ENCODE peak calls at places on chromosomes 3 and 15, in nine cellular contexts. D is brain microvascular endothelial cell, L is neural crest cell, Z is upper lobe of left lung, J is fibroblast of pulmonary artery, R is mammary epithelial cell, V is AG04450, X is stomach, C is GM13977. M is an unnamed sample.
A peak's percentile ranks its signal among the peaks of the same experiment; 100 is the strongest.

GRCh38 chr3:15428539-15428938 is 1.1 kb downstream of the EAF1 start:
- DNase-seq in D (peak; percentile 83), L (no peak), Z (no peak), J (peak; percentile 62), R (peak; percentile 90), V (no peak), X (no peak), C (no peak), M (no peak)

GRCh38 chr3:68876112-68876713 is 56.1 kb downstream of the TAFA4 start:
- DNase-seq in D (peak; percentile 58), L (peak; percentile 22), Z (no peak), J (peak; percentile 83), R (peak; percentile 46), V (peak; percentile 39), X (no peak), C (peak; percentile 20), M (no peak)

GRCh38 chr15:47196057-47196456 is 521.2 kb upstream of the SEMA6D start:
- DNase-seq in D (peak; percentile 82), L (peak; percentile 75), Z (peak; percentile 71), J (peak; percentile 91), R (peak; percentile 65), V (peak; percentile 77), X (peak; percentile 72), C (peak; percentile 38), M (peak; percentile 81)

GRCh38 chr3:30894521-30895289 is at the start of gene GADL1:
- DNase-seq in D (peak; percentile 23), L (peak; percentile 22), Z (peak; percentile 33), J (peak; percentile 11), R (peak; percentile 14), V (no peak), X (peak; percentile 29), C (peak; percentile 28), M (peak; percentile 42)

GRCh38 chr15:33278816-33279612 is 31.8 kb upstream of the RYR3 start:
- DNase-seq in D (peak; percentile 96), L (no peak), Z (no peak), J (peak; percentile 81), R (peak; percentile 96), V (peak; percentile 36), X (no peak), C (no peak), M (no peak)

GRCh38 chr15:81314378-81314777 is 9.6 kb downstream of the STARD5 start:
- DNase-seq in D (no peak), L (no peak), Z (no peak), J (no peak), R (no peak), V (no peak), X (no peak), C (no peak), M (no peak)

GRCh38 chr3:189288348-189289235 is 116.8 kb downstream of the TPRG1 start:
- DNase-seq in D (no peak), L (no peak), Z (no peak), J (no peak), R (no peak), V (no peak), X (no peak), C (peak; percentile 49), M (no peak)

GRCh38 chr3:112813723-112814171 is 32.9 kb downstream of the CD200R1L start:
- DNase-seq in D (no peak), L (no peak), Z (peak; percentile 42), J (peak; percentile 49), R (no peak), V (no peak), X (no peak), C (peak; percentile 24), M (no peak)

GRCh38 chr3:167066977-167067843 is 312.9 kb downstream of the ZBBX start:
- DNase-seq in D (no peak), L (no peak), Z (no peak), J (no peak), R (no peak), V (no peak), X (no peak), C (no peak), M (no peak)

GRCh38 chr3:172152869-172153268 is 113.5 kb downstream of the FNDC3B start:
- DNase-seq in D (peak; percentile 76), L (no peak), Z (no peak), J (peak; percentile 70), R (no peak), V (no peak), X (no peak), C (no peak), M (no peak)

GRCh38 chr15:89836255-89837133 is 21.8 kb upstream of the ANPEP start:
- DNase-seq in D (peak; percentile 86), L (no peak), Z (no peak), J (peak; percentile 95), R (peak; percentile 86), V (peak; percentile 84), X (no peak), C (no peak), M (no peak)

GRCh38 chr3:10192953-10193691 is 28.4 kb downstream of the IRAK2 start:
- DNase-seq in D (peak; percentile 93), L (peak; percentile 10), Z (peak; percentile 55), J (peak; percentile 89), R (peak; percentile 64), V (peak; percentile 68), X (peak; percentile 42), C (no peak), M (no peak)

GRCh38 chr15:45347033-45347432 is 31.3 kb downstream of the GATM start:
- DNase-seq in D (no peak), L (no peak), Z (peak; percentile 47), J (no peak), R (peak; percentile 23), V (no peak), X (no peak), C (no peak), M (no peak)

GRCh38 chr3:113271189-113271588 is 59.8 kb downstream of the BOC start:
- DNase-seq in D (no peak), L (no peak), Z (no peak), J (no peak), R (no peak), V (no peak), X (no peak), C (no peak), M (no peak)

GRCh38 chr15:69593981-69594966 is 141.7 kb downstream of the RPLP1 start:
- DNase-seq in D (peak; percentile 18), L (no peak), Z (peak; percentile 92), J (peak; percentile 50), R (peak; percentile 50), V (no peak), X (peak; percentile 92), C (no peak), M (peak; percentile 53)

GRCh38 chr3:102205647-102206046 is 229.2 kb upstream of the ZPLD1 start:
- DNase-seq in D (no peak), L (no peak), Z (peak; percentile 35), J (no peak), R (no peak), V (no peak), X (no peak), C (no peak), M (no peak)

GRCh38 chr3:14371573-14372474 is 30.6 kb upstream of the SLC6A6 start:
- DNase-seq in D (peak; percentile 24), L (no peak), Z (peak; percentile 95), J (peak; percentile 39), R (peak; percentile 52), V (no peak), X (peak; percentile 89), C (no peak), M (no peak)
- TF ChIP-seq CTCF in D (peak; percentile 29), L (no peak), Z (no peak), J (peak; percentile 5), R (no peak), V (no peak), X (no peak), C (no peak), M (no peak)

DNA sequence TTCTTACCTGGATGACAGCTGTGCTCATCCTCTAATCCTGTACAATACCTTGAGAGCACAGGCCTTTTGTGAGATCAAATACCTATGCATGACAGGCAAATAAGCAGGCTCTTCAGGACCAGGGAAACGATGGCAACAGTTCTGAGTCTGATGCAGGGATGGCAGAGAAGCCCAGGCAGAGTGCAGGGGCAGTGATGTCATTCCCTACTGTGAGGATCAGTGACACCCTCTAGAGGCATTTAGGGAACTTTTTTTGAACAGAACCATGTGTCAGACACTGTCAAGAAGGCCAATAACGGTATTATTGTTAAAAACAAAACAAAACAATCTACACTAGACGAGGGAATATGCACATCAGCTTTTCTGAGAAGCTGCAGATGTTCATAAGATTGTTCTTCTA is 314.8 kb upstream of the CTDSPL start:
- DNase-seq in D (peak; percentile 18), L (no peak), Z (no peak), J (peak; percentile 46), R (peak; percentile 23), V (no peak), X (no peak), C (peak; percentile 56), M (no peak)
- TF ChIP-seq CTCF in D (no peak), L (peak; percentile 33), Z (no peak), J (peak; percentile 15), R (no peak), V (no peak), X (no peak), C (peak; percentile 21), M (no peak)

DNA sequence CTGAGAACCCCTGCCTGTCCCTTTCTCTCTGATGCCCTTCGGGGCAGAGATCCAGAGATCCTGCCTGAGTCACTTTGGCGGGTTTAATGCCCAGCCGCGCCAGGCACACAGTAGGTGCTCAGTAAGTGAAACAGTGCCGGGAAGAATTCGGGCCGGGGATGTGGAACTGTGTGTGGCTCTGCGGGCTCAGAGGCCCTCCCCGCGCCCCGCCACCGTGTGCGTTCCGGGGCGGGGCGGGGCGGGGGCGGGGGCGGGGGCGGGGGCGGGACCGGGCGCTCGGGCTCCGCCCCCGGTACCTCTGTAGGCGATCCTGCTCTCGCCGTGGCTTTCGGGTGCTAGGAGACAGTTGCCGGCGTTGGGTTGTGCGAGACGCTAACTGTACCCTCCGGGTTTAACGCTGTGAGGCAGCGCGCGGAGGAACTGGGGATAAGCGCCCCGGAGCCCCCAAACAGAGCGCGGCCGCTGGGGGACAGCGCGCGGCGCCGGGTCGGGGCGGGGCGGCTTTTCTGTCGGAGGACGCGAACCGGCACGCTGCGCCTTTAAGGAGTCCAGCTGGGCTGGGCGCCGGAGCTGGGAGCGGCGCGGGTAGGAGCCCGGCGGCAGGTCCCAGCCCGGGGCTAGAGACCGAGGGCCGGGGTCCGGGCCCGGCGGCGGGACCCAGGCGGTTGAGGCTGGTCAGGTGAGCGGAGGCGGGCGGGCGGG is at the start of gene ABHD6:
- DNase-seq in D (peak; percentile 57), L (peak; percentile 82), Z (peak; percentile 71), J (peak; percentile 60), R (peak; percentile 73), V (no peak), X (peak; percentile 79), C (peak; percentile 94), M (peak; percentile 67)
- TF ChIP-seq CTCF in D (no peak), L (peak; percentile 38), Z (no peak), J (no peak), R (no peak), V (peak; percentile 25), X (no peak), C (peak; percentile 71), M (no peak)

DNA sequence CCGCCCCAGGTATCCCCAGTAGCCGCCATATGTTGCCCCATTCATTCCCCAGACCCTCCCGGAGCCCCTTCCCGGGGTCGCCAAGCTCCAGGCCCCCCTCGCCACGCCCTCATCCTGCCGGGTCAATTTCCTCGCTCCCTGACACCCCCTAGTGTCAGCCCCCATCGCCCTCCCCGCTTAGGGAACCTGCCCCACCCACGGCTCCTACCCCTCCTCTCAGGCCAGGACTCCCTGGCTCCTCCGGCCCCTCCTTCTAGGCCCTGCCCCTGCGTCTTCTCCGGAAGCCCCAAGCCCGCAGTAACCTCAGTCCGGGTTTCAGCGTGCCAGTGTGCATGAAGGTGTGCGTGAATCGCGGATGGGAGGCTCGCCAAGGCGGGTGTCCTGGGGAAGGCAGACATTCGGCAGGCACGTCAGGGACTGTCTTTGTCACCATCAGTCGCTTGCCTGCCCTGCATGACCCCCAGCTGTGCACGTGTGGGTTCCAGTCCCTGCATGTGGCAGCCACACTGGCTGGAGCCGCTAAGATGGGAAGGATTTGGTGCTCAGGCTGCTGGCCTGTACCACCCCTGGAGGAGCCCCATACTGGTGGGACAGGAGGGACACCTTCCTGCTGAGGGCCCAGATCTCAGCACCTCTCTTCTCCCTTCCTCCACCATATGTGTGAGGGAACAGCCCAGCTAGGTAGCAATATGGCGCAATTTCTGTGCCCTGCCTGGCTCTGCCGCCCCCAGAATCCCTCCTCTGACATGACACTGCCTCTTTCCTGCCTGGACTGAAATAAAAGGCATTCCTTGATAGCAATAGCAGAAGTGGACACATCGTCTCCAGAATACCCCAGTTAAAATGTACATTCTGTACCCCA is 704 bp downstream of the DISP2 start:
- DNase-seq in D (no peak), L (peak; percentile 24), Z (no peak), J (no peak), R (no peak), V (no peak), X (no peak), C (peak; percentile 46), M (no peak)
- TF ChIP-seq CTCF in D (peak; percentile 13), L (no peak), Z (no peak), J (no peak), R (no peak), V (no peak), X (no peak), C (peak; percentile 24), M (no peak)

M was measured in mesothelial cell of epicardium.